ENCODE peak calls at places on chromosome 7, in five cellular contexts. A, B, Q, U and T are unnamed samples.

GRCh38 chr7:36279251-36279925 is 110.3 kb upstream of the ANLN start:
- DNase-seq in A (no peak), B (no peak), Q (no peak), U (no peak), T (no peak)

GRCh38 chr7:37109853-37110252 is 338.8 kb downstream of the ELMO1 start:
- DNase-seq in A (no peak), B (no peak), Q (no peak), U (no peak), T (peak; percentile 41)

GRCh38 chr7:155918720-155919399 is 106.6 kb upstream of the SHH start:
- DNase-seq in A (no peak), B (no peak), Q (no peak), U (no peak), T (no peak)

GRCh38 chr7:96321670-96322372 is at the start of gene SLC25A13:
- DNase-seq in A (peak; percentile 82), B (no peak), Q (peak; percentile 40), U (peak; percentile 83), T (peak; percentile 99)

GRCh38 chr7:157843336-157844140 is 506.7 kb downstream of the DNAJB6 start:
- DNase-seq in A (no peak), B (no peak), Q (no peak), U (no peak), T (no peak)

GRCh38 chr7:158924956-158925355 is 68.6 kb downstream of the DYNC2I1 start:
- DNase-seq in A (no peak), B (no peak), Q (no peak), U (no peak), T (no peak)

GRCh38 chr7:10082896-10083295 is 890.8 kb upstream of the PHF14 start:
- DNase-seq in A (no peak), B (no peak), Q (no peak), U (no peak), T (no peak)

GRCh38 chr7:27115161-27116018 is 12.9 kb upstream of the HOXA2 start:
- DNase-seq in A (no peak), B (no peak), Q (no peak), U (no peak), T (no peak)

GRCh38 chr7:19119901-19120486 is 2.6 kb upstream of the TWIST1 start:
- DNase-seq in A (no peak), B (no peak), Q (no peak), U (no peak), T (no peak)

GRCh38 chr7:2729043-2729892 is 41.3 kb downstream of the AMZ1 start:
- DNase-seq in A (no peak), B (no peak), Q (no peak), U (no peak), T (no peak)
- TF ChIP-seq TAF1 in A (no peak), B (no peak), Q (no peak), U (no peak), T (no peak)

GRCh38 chr7:141097430-141097829 is 23.6 kb downstream of the TMEM178B start:
- DNase-seq in A (no peak), B (no peak), Q (no peak), U (no peak), T (no peak)
- TF ChIP-seq TAF1 in A (no peak), B (no peak), Q (no peak), U (no peak), T (no peak)

DNA sequence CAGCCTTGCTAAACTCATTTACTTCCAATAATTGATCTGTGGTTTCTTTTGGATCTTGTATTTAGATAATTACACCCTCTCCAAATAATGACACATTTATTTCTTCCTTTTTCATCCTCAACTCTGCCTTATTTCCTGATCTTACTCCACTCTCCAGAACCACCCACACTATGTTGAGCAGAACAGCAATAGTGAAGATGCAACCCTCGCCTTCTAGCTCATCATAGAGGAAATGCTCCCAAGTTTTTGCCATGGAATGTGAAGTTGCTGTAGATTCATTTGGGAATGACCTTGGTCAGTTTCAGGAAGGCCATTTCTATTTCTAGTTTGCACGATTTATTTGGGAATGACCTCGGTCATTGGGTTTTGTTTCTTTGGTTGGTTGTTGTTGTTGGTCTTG is 314.0 kb downstream of the PAXIP1 start:
- DNase-seq in A (no peak), B (no peak), Q (no peak), U (no peak), T (no peak)
- TF ChIP-seq TAF1 in A (no peak), B (no peak), Q (no peak), U (no peak), T (no peak)

DNA sequence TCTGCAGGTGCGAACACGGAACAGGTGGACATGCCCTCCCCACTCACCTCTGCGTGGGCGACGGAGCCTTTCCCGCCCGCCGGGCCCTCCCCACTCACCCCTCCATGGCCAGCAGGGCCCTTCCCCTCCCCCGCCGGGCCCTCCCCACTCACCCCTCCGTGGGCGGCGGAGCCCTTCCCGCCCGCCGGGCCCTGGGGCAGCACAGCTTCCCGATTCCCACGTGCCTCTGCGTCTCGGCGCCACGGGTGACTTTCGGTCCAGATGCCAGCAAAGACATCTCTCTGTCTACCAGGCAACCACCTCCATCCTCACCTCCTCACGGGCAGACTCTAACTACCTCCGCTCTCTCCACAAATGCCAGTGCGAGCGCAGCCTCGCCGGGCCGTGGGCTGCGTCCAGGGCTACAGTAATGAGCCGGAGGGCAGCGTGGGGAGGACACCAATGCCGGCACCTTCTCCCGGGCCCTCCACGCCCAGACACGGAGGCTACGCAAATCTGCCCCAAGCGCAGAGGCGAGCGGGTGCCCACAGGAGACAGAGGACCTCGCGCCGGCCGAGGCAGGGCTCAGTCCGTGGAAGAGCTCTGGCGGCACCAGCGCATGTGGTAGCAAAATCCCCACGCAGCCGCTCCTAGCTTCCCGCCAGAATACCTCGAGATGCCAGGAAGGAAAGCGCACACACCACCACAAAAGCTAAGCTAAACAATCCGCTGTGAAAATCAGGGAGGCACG is 21.8 kb downstream of the GPER1 start:
- DNase-seq in A (no peak), B (no peak), Q (no peak), U (no peak), T (no peak)
- TF ChIP-seq TAF1 in A (no peak), B (no peak), Q (no peak), U (no peak), T (no peak)

GRCh38 chr7:30799976-30800661 is 28.9 kb downstream of the MINDY4 start:
- DNase-seq in A (no peak), B (no peak), Q (no peak), U (no peak), T (no peak)

GRCh38 chr7:30797294-30798040 is 26.2 kb downstream of the MINDY4 start:
- DNase-seq in A (no peak), B (no peak), Q (no peak), U (no peak), T (no peak)

GRCh38 chr7:30796105-30796869 is 25.1 kb downstream of the MINDY4 start:
- DNase-seq in A (no peak), B (no peak), Q (no peak), U (no peak), T (no peak)

GRCh38 chr7:30800785-30801252 is 29.6 kb downstream of the MINDY4 start:
- DNase-seq in A (peak; percentile 47), B (peak; percentile 21), Q (peak; percentile 21), U (peak; percentile 46), T (peak; percentile 89)

DNA sequence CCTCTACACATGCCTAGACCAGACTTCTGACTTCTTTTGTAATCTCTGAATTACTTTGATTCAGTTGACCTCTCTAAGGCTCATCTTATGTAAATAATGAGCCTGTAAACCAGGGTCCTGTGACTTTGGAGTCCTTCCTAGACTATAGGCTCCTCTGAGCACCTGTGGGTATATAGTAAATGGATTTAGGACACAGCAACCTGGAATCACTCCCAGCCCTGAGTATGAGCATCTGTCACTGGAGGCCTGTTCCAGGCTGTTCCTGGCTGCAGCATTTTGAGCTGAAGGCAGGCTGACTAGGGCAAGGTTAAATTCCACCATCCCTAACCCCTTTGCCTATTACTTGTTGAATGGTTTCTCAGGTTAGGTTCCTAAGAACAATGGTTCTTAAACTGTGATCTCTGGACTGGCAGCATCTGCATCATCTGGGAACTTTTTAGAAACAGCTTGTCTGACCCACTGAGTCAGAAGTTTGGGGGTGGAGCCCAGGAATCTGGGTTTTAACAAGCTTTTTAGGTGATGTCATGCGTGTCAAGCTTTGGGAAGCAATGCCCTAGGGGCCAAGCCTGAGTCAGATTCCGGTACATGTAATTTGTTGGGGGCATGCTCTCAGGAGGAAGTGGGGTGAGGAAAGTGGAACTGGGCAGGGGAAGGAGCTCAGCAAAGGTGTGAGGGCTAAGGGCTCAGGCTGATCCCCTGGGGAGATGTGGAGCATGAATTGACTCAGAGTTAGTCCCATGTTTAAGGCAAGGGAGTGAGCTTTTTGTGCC is 28.2 kb downstream of the MINDY4 start:
- DNase-seq in A (peak; percentile 37), B (no peak), Q (peak; percentile 84), U (peak; percentile 44), T (no peak)
- TF ChIP-seq TAF1 in A (no peak), B (no peak), Q (no peak), U (no peak), T (no peak)

DNA sequence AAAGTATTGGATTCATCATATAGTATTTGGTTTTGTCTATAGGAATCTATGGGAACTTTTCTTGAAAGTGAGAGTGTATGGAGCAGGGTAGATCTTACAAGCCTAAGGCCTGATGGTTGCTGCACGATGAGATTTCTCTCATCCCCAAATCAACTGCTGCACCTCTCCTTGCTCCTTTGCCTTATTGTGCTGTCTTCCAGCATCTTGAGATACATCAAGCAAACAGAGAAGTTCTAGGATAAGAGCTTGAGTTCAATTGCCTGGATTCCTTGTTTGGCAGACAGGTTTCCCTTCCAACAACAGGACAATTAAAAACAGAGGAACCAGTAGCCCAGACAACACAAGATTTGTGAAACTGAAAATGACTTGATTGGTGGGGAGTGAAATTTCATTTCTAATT is 56.6 kb downstream of the CPED1 start:
- DNase-seq in A (no peak), B (no peak), Q (no peak), U (no peak), T (no peak)
- TF ChIP-seq TAF1 in A (no peak), B (no peak), Q (no peak), U (no peak), T (no peak)

GRCh38 chr7:22627136-22627535 is 99.9 kb upstream of the IL6 start:
- DNase-seq in A (no peak), B (no peak), Q (no peak), U (no peak), T (no peak)

GRCh38 chr7:22625251-22625650 is 101.7 kb upstream of the IL6 start:
- DNase-seq in A (no peak), B (no peak), Q (no peak), U (no peak), T (no peak)

GRCh38 chr7:22629056-22629455 is 97.9 kb upstream of the IL6 start:
- DNase-seq in A (no peak), B (no peak), Q (no peak), U (no peak), T (no peak)

GRCh38 chr7:22630069-22630468 is 96.9 kb upstream of the IL6 start:
- DNase-seq in A (no peak), B (no peak), Q (no peak), U (no peak), T (no peak)

DNA sequence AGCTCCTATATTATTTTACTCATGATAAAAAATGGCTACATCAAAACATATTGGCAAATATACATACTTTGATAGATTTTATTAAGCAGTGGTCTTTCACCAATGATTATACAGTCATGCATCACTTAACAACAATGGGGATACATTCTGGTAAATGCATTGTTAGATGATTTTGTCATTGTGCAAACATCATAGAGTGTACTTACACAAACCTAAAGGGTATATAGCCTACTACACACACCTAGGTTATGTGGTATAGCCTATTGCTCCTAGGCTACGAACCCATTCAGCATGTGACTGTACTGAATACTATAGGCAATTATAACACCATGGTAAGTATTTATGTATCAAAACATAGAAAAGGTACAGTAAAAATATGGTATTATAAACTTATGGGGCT is 98.9 kb upstream of the IL6 start:
- DNase-seq in A (no peak), B (no peak), Q (no peak), U (no peak), T (no peak)
- TF ChIP-seq TAF1 in A (no peak), B (no peak), Q (no peak), U (no peak), T (no peak)